ENCODE peak calls at places on chromosome 5, in five cellular contexts. N is GM12878, Y is astrocyte of the hippocampus, H is heart right ventricle, D is germinal center. E is an unnamed sample.

GRCh38 chr5:79971156-79971555 is 19.9 kb downstream of the MTX3 start:
- DNase-seq in Y (no peak), H (no peak), D (no peak), N (no peak), E (no peak)

GRCh38 chr5:51902512-51902911 is 519.3 kb downstream of the ISL1 start:
- DNase-seq in Y (no peak), D (no peak), N (no peak), H (no peak), E (no peak)

GRCh38 chr5:57466544-57466943 is 16.1 kb downstream of the ACTBL2 start:
- DNase-seq in H (no peak), D (no peak), N (no peak), Y (no peak), E (no peak)

GRCh38 chr5:30030110-30030509 is 1163.4 kb upstream of the CDH6 start:
- DNase-seq in Y (no peak), H (no peak), D (no peak), N (no peak), E (no peak)

GRCh38 chr5:34791761-34792244 is 47.2 kb upstream of the TTC23L start:
- DNase-seq in D (no peak), Y (peak), N (no peak), H (no peak), E (no peak)

GRCh38 chr5:143543358-143544255 is 140.1 kb upstream of the NR3C1 start:
- DNase-seq in Y (peak), D (no peak), N (no peak), H (no peak), E (no peak)

GRCh38 chr5:178525906-178526732 is 64.1 kb downstream of the COL23A1 start:
- DNase-seq in H (no peak), Y (no peak), N (no peak), D (no peak), E (no peak)

GRCh38 chr5:171773106-171773505 is 12.5 kb upstream of the SMIM23 start:
- DNase-seq in H (no peak), D (no peak), Y (no peak), N (no peak), E (no peak)

GRCh38 chr5:134530375-134531077 is 5.1 kb downstream of the JADE2 start:
- DNase-seq in D (no peak), N (no peak), Y (peak), H (peak), E (no peak)

GRCh38 chr5:171616002-171616780 is 169.4 kb upstream of the SMIM23 start:
- DNase-seq in Y (no peak), D (no peak), H (no peak), N (no peak), E (no peak)

GRCh38 chr5:179800071-179800695 is 6.4 kb downstream of the LTC4S start:
- DNase-seq in D (no peak), N (no peak), H (no peak), Y (no peak), E (no peak)

GRCh38 chr5:163613150-163613442 is 107.7 kb downstream of the MAT2B start:
- DNase-seq in D (no peak), N (no peak), Y (no peak), H (no peak), E (no peak)